ENCODE peak calls at places on chromosomes 3 and 15, in four cellular contexts. One of them, this sample, is unnamed.

GRCh38 chr15:48604567-48604966 is 40.9 kb downstream of the FBN1 start:
- DNase-seq in K562: no peak
- DNase-seq in H1: no peak
- DNase-seq in GM12878: no peak
- DNase-seq in this sample: no peak

GRCh38 chr3:108433928-108434327 is 76.5 kb downstream of the MYH15 start:
- DNase-seq in K562: no peak
- DNase-seq in H1: no peak
- DNase-seq in GM12878: no peak
- DNase-seq in this sample: no peak

GRCh38 chr3:57756528-57757401 is 656 bp downstream of the SLMAP start:
- DNase-seq in K562: peak
- DNase-seq in H1: peak
- DNase-seq in GM12878: no peak
- DNase-seq in this sample: peak

GRCh38 chr3:107013606-107014005 is 363.6 kb upstream of the CCDC54 start:
- DNase-seq in K562: no peak
- DNase-seq in H1: no peak
- DNase-seq in GM12878: no peak
- DNase-seq in this sample: no peak

GRCh38 chr3:24290596-24290995 is 204.1 kb downstream of the THRB start:
- DNase-seq in K562: no peak
- DNase-seq in H1: no peak
- DNase-seq in GM12878: no peak
- DNase-seq in this sample: no peak

GRCh38 chr3:10164546-10165393 is at the start of gene IRAK2:
- DNase-seq in K562: peak
- DNase-seq in H1: peak
- DNase-seq in GM12878: no peak
- DNase-seq in this sample: peak

GRCh38 chr3:141280086-141280485 is 48.5 kb downstream of the PXYLP1 start:
- DNase-seq in K562: no peak
- DNase-seq in H1: no peak
- DNase-seq in GM12878: no peak
- DNase-seq in this sample: no peak

GRCh38 chr3:20400281-20400680 is 214.3 kb upstream of the SGO1 start:
- DNase-seq in K562: no peak
- DNase-seq in H1: no peak
- DNase-seq in GM12878: no peak
- DNase-seq in this sample: no peak

GRCh38 chr15:86139828-86140227 is 60.2 kb downstream of the AGBL1 start:
- DNase-seq in K562: peak
- DNase-seq in H1: peak
- DNase-seq in GM12878: no peak
- DNase-seq in this sample: no peak

GRCh38 chr3:186042521-186043202 is 66.2 kb downstream of the ETV5 start:
- DNase-seq in K562: no peak
- DNase-seq in H1: no peak
- DNase-seq in GM12878: no peak
- DNase-seq in this sample: no peak

GRCh38 chr3:62135731-62136130 is 237.6 kb downstream of the FEZF2 start:
- DNase-seq in K562: no peak
- DNase-seq in H1: no peak
- DNase-seq in GM12878: no peak
- DNase-seq in this sample: no peak

GRCh38 chr15:56770191-56770590 is 36.9 kb upstream of the ZNF280D start:
- DNase-seq in K562: no peak
- DNase-seq in H1: no peak
- DNase-seq in GM12878: no peak
- DNase-seq in this sample: peak

GRCh38 chr15:61100512-61100911 is 128.6 kb downstream of the RORA start:
- DNase-seq in K562: no peak
- DNase-seq in H1: no peak
- DNase-seq in GM12878: no peak
- DNase-seq in this sample: no peak

GRCh38 chr3:54206874-54207273 is 84.5 kb downstream of the CACNA2D3 start:
- DNase-seq in K562: no peak
- DNase-seq in H1: no peak
- DNase-seq in GM12878: no peak
- DNase-seq in this sample: no peak

GRCh38 chr3:61944736-61945135 is 383.4 kb downstream of the PTPRG start:
- DNase-seq in K562: no peak
- DNase-seq in H1: no peak
- DNase-seq in GM12878: no peak
- DNase-seq in this sample: no peak

GRCh38 chr3:167862104-167862785 is 126.7 kb downstream of the SERPINI1 start:
- DNase-seq in K562: no peak
- DNase-seq in H1: no peak
- DNase-seq in GM12878: no peak
- DNase-seq in this sample: no peak

GRCh38 chr15:25619076-25619475 is 180.3 kb upstream of the UBE3A start:
- DNase-seq in K562: no peak
- DNase-seq in H1: no peak
- DNase-seq in GM12878: no peak
- DNase-seq in this sample: no peak

GRCh38 chr3:178680037-178680436 is 143.8 kb downstream of the KCNMB2 start:
- DNase-seq in K562: peak
- DNase-seq in H1: no peak
- DNase-seq in GM12878: no peak
- DNase-seq in this sample: no peak

GRCh38 chr3:126057936-126058335 is 26.0 kb downstream of the SLC41A3 start:
- DNase-seq in K562: no peak
- DNase-seq in H1: no peak
- DNase-seq in GM12878: no peak
- DNase-seq in this sample: no peak

GRCh38 chr3:139119331-139120025 is 74.8 kb upstream of the PRR23C start:
- DNase-seq in K562: no peak
- DNase-seq in H1: peak
- DNase-seq in GM12878: no peak
- DNase-seq in this sample: no peak

GRCh38 chr3:123357275-123357674 is 91.6 kb downstream of the ADCY5 start:
- DNase-seq in K562: no peak
- DNase-seq in H1: no peak
- DNase-seq in GM12878: no peak
- DNase-seq in this sample: no peak

GRCh38 chr3:195251336-195252065 is 19.5 kb downstream of the XXYLT1 start:
- DNase-seq in K562: no peak
- DNase-seq in H1: no peak
- DNase-seq in GM12878: no peak
- DNase-seq in this sample: no peak

GRCh38 chr15:30917675-30918074 is 14.0 kb downstream of the FAN1 start:
- DNase-seq in K562: no peak
- DNase-seq in H1: no peak
- DNase-seq in GM12878: no peak
- DNase-seq in this sample: no peak

GRCh38 chr15:62248277-62248974 is 83.3 kb upstream of the C2CD4B start:
- DNase-seq in K562: no peak
- DNase-seq in H1: no peak
- DNase-seq in GM12878: no peak
- DNase-seq in this sample: no peak

GRCh38 chr3:80232760-80233159 is 465.0 kb upstream of the ROBO1 start:
- DNase-seq in K562: no peak
- DNase-seq in H1: no peak
- DNase-seq in GM12878: no peak
- DNase-seq in this sample: peak

GRCh38 chr15:57041416-57041815 is 123.0 kb downstream of the TCF12 start:
- DNase-seq in K562: no peak
- DNase-seq in H1: no peak
- DNase-seq in GM12878: no peak
- DNase-seq in this sample: no peak

GRCh38 chr15:74920472-74920871 is 13.8 kb upstream of the FAM219B start:
- DNase-seq in K562: no peak
- DNase-seq in H1: no peak
- DNase-seq in GM12878: no peak
- DNase-seq in this sample: no peak

GRCh38 chr15:82554351-82554750 is 14.1 kb upstream of the RPS17 start:
- DNase-seq in K562: no peak
- DNase-seq in H1: no peak
- DNase-seq in GM12878: no peak
- DNase-seq in this sample: no peak

GRCh38 chr15:23694592-23694991 is 7.5 kb upstream of the NDN start:
- DNase-seq in K562: no peak
- DNase-seq in H1: no peak
- DNase-seq in GM12878: no peak
- DNase-seq in this sample: no peak

GRCh38 chr3:123286308-123287023 is 84.7 kb downstream of the SEC22A start:
- DNase-seq in K562: peak
- DNase-seq in H1: peak
- DNase-seq in GM12878: no peak
- DNase-seq in this sample: peak

GRCh38 chr3:170977911-170978310 is 48.6 kb downstream of the SLC2A2 start:
- DNase-seq in K562: no peak
- DNase-seq in H1: no peak
- DNase-seq in GM12878: no peak
- DNase-seq in this sample: no peak

GRCh38 chr15:76309561-76310330 is 1.5 kb downstream of the ETFA start:
- DNase-seq in K562: no peak
- DNase-seq in H1: no peak
- DNase-seq in GM12878: no peak
- DNase-seq in this sample: no peak

GRCh38 chr3:23085256-23085655 is 117.9 kb upstream of the UBE2E2 start:
- DNase-seq in K562: no peak
- DNase-seq in H1: no peak
- DNase-seq in GM12878: no peak
- DNase-seq in this sample: no peak

GRCh38 chr3:53103566-53104296 is 26.5 kb downstream of the RFT1 start:
- DNase-seq in K562: no peak
- DNase-seq in H1: no peak
- DNase-seq in GM12878: no peak
- DNase-seq in this sample: no peak

GRCh38 chr3:113668015-113668414 is 28.4 kb downstream of the USF3 start:
- DNase-seq in K562: no peak
- DNase-seq in H1: no peak
- DNase-seq in GM12878: no peak
- DNase-seq in this sample: no peak

GRCh38 chr3:133744241-133744640 is 2.0 kb upstream of the TF start:
- DNase-seq in K562: no peak
- DNase-seq in H1: no peak
- DNase-seq in GM12878: no peak
- DNase-seq in this sample: no peak

GRCh38 chr3:133745981-133746721 is at the start of gene TF:
- DNase-seq in K562: no peak
- DNase-seq in H1: no peak
- DNase-seq in GM12878: no peak
- DNase-seq in this sample: peak

GRCh38 chr3:133746722-133747086 is 511 bp downstream of the TF start:
- DNase-seq in K562: no peak
- DNase-seq in H1: no peak
- DNase-seq in GM12878: no peak
- DNase-seq in this sample: no peak

GRCh38 chr3:133747373-133747772 is 1.2 kb downstream of the TF start:
- DNase-seq in K562: no peak
- DNase-seq in H1: no peak
- DNase-seq in GM12878: no peak
- DNase-seq in this sample: no peak

DNA sequence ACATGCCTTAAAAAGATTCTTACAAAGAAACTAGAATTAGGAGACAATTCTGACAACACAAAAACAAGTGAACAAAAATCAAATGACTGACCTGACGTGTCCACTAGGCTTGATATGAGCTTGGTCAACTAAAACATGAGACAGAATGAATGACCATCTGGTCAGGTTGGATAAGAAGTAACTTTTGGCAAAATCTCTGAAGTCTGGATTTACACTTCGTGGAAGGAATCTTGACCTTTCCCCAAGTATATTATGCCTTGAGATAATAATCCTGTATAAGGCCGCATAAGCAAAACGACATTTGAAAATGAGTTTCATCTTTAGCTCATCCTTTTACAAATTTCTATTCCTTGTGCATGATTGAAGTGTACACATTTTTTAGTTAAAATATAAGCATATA is 1.1 kb upstream of the TF start:
- DNase-seq in K562: no peak
- DNase-seq in H1: no peak
- DNase-seq in GM12878: no peak
- DNase-seq in this sample: no peak
- TF ChIP-seq RAD21 in K562: no peak
- TF ChIP-seq RAD21 in H1: no peak
- TF ChIP-seq RAD21 in GM12878: no peak
- TF ChIP-seq RAD21 in this sample: no peak

DNA sequence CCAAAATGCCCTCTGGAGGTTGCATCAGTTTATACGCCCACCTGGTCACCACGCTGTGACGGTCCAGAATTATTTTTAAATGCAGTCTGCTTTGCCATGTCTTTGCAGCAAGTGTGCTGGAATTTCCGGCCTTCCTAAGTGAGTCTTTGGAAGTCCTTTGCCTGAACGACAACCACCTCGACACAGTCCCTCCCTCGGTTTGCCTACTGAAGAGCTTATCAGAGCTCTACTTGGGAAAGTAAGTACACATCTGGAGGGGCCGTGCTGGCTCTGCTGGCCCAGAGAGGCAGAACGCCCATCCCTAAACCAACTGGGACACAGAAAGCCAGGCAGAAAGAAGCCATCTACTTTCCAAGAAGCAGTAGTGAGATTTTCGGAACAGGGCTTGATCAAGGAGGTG is 101.8 kb downstream of the LRRK1 start:
- DNase-seq in K562: no peak
- DNase-seq in H1: no peak
- DNase-seq in GM12878: no peak
- DNase-seq in this sample: no peak
- TF ChIP-seq CBX5 in K562: no peak
- TF ChIP-seq CBX5 in H1: no peak
- TF ChIP-seq CBX5 in GM12878: no peak
- TF ChIP-seq CBX5 in this sample: no peak

GRCh38 chr3:146160233-146160963 is 586 bp downstream of the PLOD2 start:
- DNase-seq in K562: no peak
- DNase-seq in H1: peak
- DNase-seq in GM12878: no peak
- DNase-seq in this sample: peak
- TF ChIP-seq RAD21 in K562: peak
- TF ChIP-seq RAD21 in H1: peak
- TF ChIP-seq RAD21 in GM12878: no peak
- TF ChIP-seq RAD21 in this sample: peak

GRCh38 chr3:100706365-100706764 is 2.9 kb upstream of the TFG start:
- DNase-seq in K562: no peak
- DNase-seq in H1: no peak
- DNase-seq in GM12878: no peak
- DNase-seq in this sample: no peak

GRCh38 chr3:100708644-100708988 is 678 bp upstream of the TFG start:
- DNase-seq in K562: no peak
- DNase-seq in H1: no peak
- DNase-seq in GM12878: no peak
- DNase-seq in this sample: peak

GRCh38 chr3:100710355-100711198 is 1.3 kb downstream of the TFG start:
- DNase-seq in K562: peak
- DNase-seq in H1: peak
- DNase-seq in GM12878: peak
- DNase-seq in this sample: peak

GRCh38 chr3:100708989-100709839 is at the start of gene TFG:
- DNase-seq in K562: peak
- DNase-seq in H1: peak
- DNase-seq in GM12878: peak
- DNase-seq in this sample: peak

GRCh38 chr3:100709840-100710235 is 544 bp downstream of the TFG start:
- DNase-seq in K562: peak
- DNase-seq in H1: peak
- DNase-seq in GM12878: no peak
- DNase-seq in this sample: no peak
- TF ChIP-seq CBX5 in K562: no peak
- TF ChIP-seq CBX5 in H1: no peak
- TF ChIP-seq CBX5 in GM12878: no peak
- TF ChIP-seq CBX5 in this sample: no peak

GRCh38 chr3:30232142-30232541 is 374.3 kb upstream of the TGFBR2 start:
- DNase-seq in K562: no peak
- DNase-seq in H1: no peak
- DNase-seq in GM12878: no peak
- DNase-seq in this sample: no peak
- TF ChIP-seq RAD21 in K562: no peak
- TF ChIP-seq RAD21 in H1: no peak
- TF ChIP-seq RAD21 in GM12878: no peak
- TF ChIP-seq RAD21 in this sample: no peak

This sample was measured in HepG2.